ENCODE peak calls at places on chromosome 15, in six cellular contexts. S, V, L, A, F and P are unnamed samples.

GRCh38 chr15:33064878-33065277 is 129.6 kb downstream of the FMN1 start:
- DNase-seq in L (no peak), V (no peak), A (no peak), F (no peak), S (no peak), P (no peak)

GRCh38 chr15:52567886-52568568 is 803 bp downstream of the ARPP19 start:
- DNase-seq in L (no peak), V (no peak), F (no peak), A (peak), S (peak), P (no peak)

GRCh38 chr15:54462511-54462913 is 484.3 kb downstream of the UNC13C start:
- DNase-seq in S (peak), A (no peak), V (no peak), F (no peak), L (no peak), P (no peak)

GRCh38 chr15:89333959-89334509 is 590 bp downstream of the POLG start:
- DNase-seq in F (no peak), S (peak), A (no peak), V (no peak), L (no peak), P (no peak)

GRCh38 chr15:70243686-70244540 is 146.2 kb upstream of the TLE3 start:
- DNase-seq in S (no peak), L (no peak), V (no peak), F (no peak), A (peak), P (no peak)

GRCh38 chr15:24676431-24676830 is 856 bp downstream of the NPAP1 start:
- DNase-seq in A (no peak), S (no peak), F (no peak), V (no peak), L (no peak), P (no peak)

GRCh38 chr15:93246266-93247242 is 157.5 kb upstream of the RGMA start:
- DNase-seq in A (no peak), F (no peak), V (no peak), S (no peak), L (no peak), P (no peak)

GRCh38 chr15:73800662-73801345 is 47.7 kb upstream of the INSYN1 start:
- DNase-seq in L (no peak), V (peak), F (peak), A (no peak), S (peak), P (peak)

GRCh38 chr15:51499379-51499976 is 123.1 kb downstream of the DMXL2 start:
- DNase-seq in F (no peak), L (no peak), A (no peak), V (no peak), S (no peak), P (no peak)

GRCh38 chr15:67646847-67647246 is 104.3 kb downstream of the MAP2K5 start:
- DNase-seq in F (no peak), S (no peak), L (no peak), A (no peak), V (no peak), P (no peak)

GRCh38 chr15:93047621-93048425 is 41.2 kb downstream of the RGMA start:
- DNase-seq in F (no peak), S (no peak), V (no peak), L (no peak), A (peak), P (no peak)

GRCh38 chr15:74306801-74307217 is 60.6 kb downstream of the CYP11A1 start:
- DNase-seq in A (no peak), F (no peak), S (no peak), V (no peak), L (no peak), P (no peak)